ENCODE peak calls at places on chromosomes 4 and X, in five cellular contexts. G, B, V, Q and R are unnamed samples.

GRCh38 chrX:31590581-31591113 is 518.8 kb upstream of the FTHL17 start:
- DNase-seq in G (no peak), B (no peak), V (no peak), Q (no peak), R (no peak)

GRCh38 chr4:1047976-1048780 is 36.8 kb downstream of the FGFRL1 start:
- DNase-seq in G (no peak), B (no peak), V (no peak), Q (no peak), R (no peak)

GRCh38 chr4:55545681-55546632 is 752 bp downstream of the CLOCK start:
- DNase-seq in G (peak; percentile 50), B (no peak), V (peak; percentile 60), Q (peak; percentile 62), R (peak; percentile 63)

GRCh38 chr4:39169426-39169825 is 12.9 kb upstream of the WDR19 start:
- DNase-seq in G (no peak), B (no peak), V (no peak), Q (no peak), R (no peak)

GRCh38 chrX:44343412-44343942 is at the start of gene EFHC2:
- DNase-seq in G (peak; percentile 4), B (no peak), V (peak; percentile 42), Q (peak; percentile 47), R (no peak)

GRCh38 chrX:49704692-49705404 is 9.1 kb upstream of the PAGE1 start:
- DNase-seq in G (no peak), B (no peak), V (no peak), Q (no peak), R (no peak)

GRCh38 chr4:148289740-148290139 is 152.5 kb downstream of the NR3C2 start:
- DNase-seq in G (no peak), B (no peak), V (no peak), Q (no peak), R (peak; percentile 71)

GRCh38 chrX:24575496-24575895 is 71.7 kb downstream of the PCYT1B start:
- DNase-seq in G (no peak), B (no peak), V (no peak), Q (no peak), R (no peak)

GRCh38 chr4:81982846-81983540 is 390.8 kb downstream of the HNRNPD start:
- DNase-seq in G (no peak), B (no peak), V (no peak), Q (no peak), R (no peak)

GRCh38 chr4:27921236-27921635 is 1060.6 kb downstream of the STIM2 start:
- DNase-seq in G (no peak), B (no peak), V (no peak), Q (no peak), R (no peak)

GRCh38 chrX:137549846-137550534 is 15.9 kb upstream of the ZIC3 start:
- DNase-seq in G (no peak), B (no peak), V (no peak), Q (no peak), R (no peak)

GRCh38 chrX:107672955-107673378 is 44.7 kb downstream of the PRPS1 start:
- DNase-seq in G (no peak), B (no peak), V (peak; percentile 82), Q (peak; percentile 89), R (peak; percentile 44)

GRCh38 chr4:33072340-33073089 is 2352.3 kb downstream of the PCDH7 start:
- DNase-seq in G (no peak), B (no peak), V (no peak), Q (no peak), R (no peak)

GRCh38 chr4:107376293-107376692 is 340.2 kb upstream of the DKK2 start:
- DNase-seq in G (no peak), B (no peak), V (no peak), Q (no peak), R (no peak)

GRCh38 chrX:103710609-103711008 is at the start of gene TMEM31:
- DNase-seq in G (no peak), B (no peak), V (no peak), Q (no peak), R (no peak)

GRCh38 chr4:145618210-145618911 is 824 bp upstream of the MMAA start:
- DNase-seq in G (no peak), B (no peak), V (peak; percentile 5), Q (no peak), R (no peak)

GRCh38 chr4:85762204-85762884 is 287.4 kb downstream of the ARHGAP24 start:
- DNase-seq in G (no peak), B (no peak), V (no peak), Q (no peak), R (no peak)

GRCh38 chr4:8334786-8335460 is 65.4 kb downstream of the HTRA3 start:
- DNase-seq in G (no peak), B (no peak), V (no peak), Q (no peak), R (no peak)

GRCh38 chrX:8783100-8784098 is 17.8 kb downstream of the FAM9A start:
- DNase-seq in G (no peak), B (no peak), V (no peak), Q (peak; percentile 30), R (no peak)

GRCh38 chrX:16825306-16826035 is 39.2 kb downstream of the TXLNG start:
- DNase-seq in G (no peak), B (no peak), V (no peak), Q (no peak), R (peak; percentile 52)

GRCh38 chr4:159768011-159768410 is 665.1 kb downstream of the RAPGEF2 start:
- DNase-seq in G (no peak), B (no peak), V (no peak), Q (no peak), R (no peak)

GRCh38 chrX:150196300-150196699 is 166.8 kb upstream of the MAMLD1 start:
- DNase-seq in G (no peak), B (no peak), V (no peak), Q (no peak), R (no peak)

GRCh38 chr4:7041851-7042696 is 1.1 kb upstream of the TADA2B start:
- DNase-seq in G (no peak), B (no peak), V (no peak), Q (peak; percentile 21), R (peak; percentile 42)

GRCh38 chrX:97405031-97405685 is 521.5 kb downstream of the RPA4 start:
- DNase-seq in G (no peak), B (no peak), V (no peak), Q (no peak), R (no peak)

GRCh38 chr4:3418029-3418762 is 23.6 kb upstream of the HGFAC start:
- DNase-seq in G (no peak), B (no peak), V (no peak), Q (no peak), R (no peak)

GRCh38 chrX:108070891-108071290 is 20.5 kb downstream of the PSMD10 start:
- DNase-seq in G (no peak), B (no peak), V (no peak), Q (no peak), R (no peak)

GRCh38 chr4:105192910-105193309 is 46.2 kb downstream of the TET2 start:
- DNase-seq in G (no peak), B (no peak), V (no peak), Q (no peak), R (no peak)